ENCODE peak calls at places on chromosomes 4 and X, in seven cellular contexts. C is activated naive CD4-positive, alpha-beta T cell; O is DMS153; I is GM12865; T is NCI-H446; E is NK-92 treated with Interleukin-12 subunit alpha and Interleukin-12 subunit beta, amount 100 ng/mL, for 24 hours; B is aorta. N is an unnamed sample.

GRCh38 chrX:105134273-105134672 is 86.2 kb downstream of the TEX13A start:
- DNase-seq in C (no peak), O (no peak), I (no peak), T (no peak), E (no peak), B (no peak), N (no peak)

GRCh38 chr4:14168919-14169318 is 541.4 kb upstream of the BOD1L1 start:
- DNase-seq in C (no peak), O (peak), I (peak), T (peak), E (no peak), B (no peak), N (peak)

GRCh38 chrX:98331407-98331806 is 1447.7 kb downstream of the RPA4 start:
- DNase-seq in C (no peak), O (no peak), I (no peak), T (no peak), E (no peak), B (no peak), N (no peak)

GRCh38 chr4:80360900-80361299 is 25.4 kb downstream of the CFAP299 start:
- DNase-seq in C (no peak), O (no peak), I (no peak), T (no peak), E (no peak), B (no peak), N (no peak)

GRCh38 chr4:114417214-114417613 is 181.4 kb upstream of the UGT8 start:
- DNase-seq in C (no peak), O (peak), I (peak), T (no peak), E (no peak), B (no peak), N (no peak)

GRCh38 chr4:10015140-10015753 is 6.0 kb downstream of the SLC2A9 start:
- DNase-seq in C (no peak), O (no peak), I (peak), T (peak), E (peak), B (no peak), N (peak)

GRCh38 chrX:43836435-43837184 is 45.6 kb downstream of the MAOB start:
- DNase-seq in C (no peak), O (no peak), I (peak), T (peak), E (no peak), B (no peak), N (peak)

GRCh38 chr4:86791126-86791525 is 58.1 kb downstream of the SLC10A6 start:
- DNase-seq in C (no peak), O (peak), I (no peak), T (no peak), E (no peak), B (no peak), N (no peak)

GRCh38 chr4:107831140-107831539 is 6.4 kb downstream of the SGMS2 start:
- DNase-seq in C (no peak), O (no peak), I (no peak), T (no peak), E (no peak), B (no peak), N (no peak)

GRCh38 chr4:74638689-74639088 is 155.6 kb downstream of the BTC start:
- DNase-seq in C (no peak), O (no peak), I (no peak), T (peak), E (no peak), B (no peak), N (no peak)

GRCh38 chr4:108991929-108992328 is 229.1 kb upstream of the ETNPPL start:
- DNase-seq in C (no peak), O (no peak), I (no peak), T (no peak), E (no peak), B (no peak), N (no peak)

GRCh38 chr4:1618438-1618837 is 65.7 kb downstream of the FAM53A start:
- DNase-seq in C (no peak), O (no peak), I (no peak), T (no peak), E (no peak), B (no peak), N (no peak)

GRCh38 chr4:7187691-7188090 is 4.6 kb upstream of the SORCS2 start:
- DNase-seq in C (no peak), O (no peak), I (no peak), T (no peak), E (no peak), B (no peak), N (no peak)

GRCh38 chr4:75919914-75920313 is 17.7 kb upstream of the PPEF2 start:
- DNase-seq in C (no peak), O (no peak), I (no peak), T (peak), E (no peak), B (no peak), N (peak)

GRCh38 chr4:109955146-109955545 is 42.5 kb downstream of the EGF start:
- DNase-seq in C (no peak), O (no peak), I (no peak), T (no peak), E (no peak), B (no peak), N (no peak)

GRCh38 chrX:106404512-106404911 is 207.3 kb upstream of the RADX start:
- DNase-seq in C (no peak), O (no peak), I (no peak), T (no peak), E (no peak), B (no peak), N (no peak)

GRCh38 chr4:40831462-40831861 is 81.7 kb downstream of the NSUN7 start:
- DNase-seq in C (no peak), O (no peak), I (no peak), T (no peak), E (no peak), B (no peak), N (no peak)

GRCh38 chr4:37561803-37562207 is 124.4 kb downstream of the RELL1 start:
- DNase-seq in C (no peak), O (no peak), I (no peak), T (peak), E (no peak), B (no peak), N (no peak)

GRCh38 chrX:48945517-48946348 is 11.7 kb downstream of the OTUD5 start:
- DNase-seq in C (no peak), O (no peak), I (peak), T (peak), E (peak), B (peak), N (peak)

GRCh38 chrX:110310896-110311295 is 7.0 kb downstream of the AMMECR1 start:
- DNase-seq in C (no peak), O (no peak), I (peak), T (no peak), E (no peak), B (no peak), N (no peak)

GRCh38 chrX:133640161-133641015 is 225.1 kb upstream of the GPC4 start:
- DNase-seq in C (no peak), O (no peak), I (no peak), T (no peak), E (no peak), B (no peak), N (no peak)

GRCh38 chr4:19728773-19729172 is 522.9 kb upstream of the SLIT2 start:
- DNase-seq in C (no peak), O (no peak), I (no peak), T (no peak), E (no peak), B (no peak), N (no peak)

GRCh38 chrX:68432648-68433047 is 647 bp downstream of the OPHN1 start:
- DNase-seq in C (no peak), O (no peak), I (no peak), T (no peak), E (no peak), B (no peak), N (no peak)

GRCh38 chrX:9316096-9316495 is 148.8 kb upstream of the TBL1X start:
- DNase-seq in C (no peak), O (no peak), I (no peak), T (no peak), E (no peak), B (no peak), N (no peak)

GRCh38 chr4:38856524-38857337 is at the start of gene TLR6:
- DNase-seq in C (no peak), O (peak), I (peak), T (peak), E (peak), B (no peak), N (peak)

GRCh38 chrX:141220342-141221008 is 21.8 kb downstream of the SPANXC start:
- DNase-seq in C (no peak), O (no peak), I (no peak), T (no peak), E (no peak), B (no peak), N (peak)

GRCh38 chr4:3254302-3255131 is 5.6 kb downstream of the MSANTD1 start:
- DNase-seq in C (no peak), O (no peak), I (no peak), T (no peak), E (no peak), B (peak), N (no peak)

GRCh38 chr4:56817840-56818491 is 3.5 kb downstream of the SPINK2 start:
- DNase-seq in C (no peak), O (no peak), I (peak), T (no peak), E (no peak), B (no peak), N (no peak)

GRCh38 chr4:138724530-138724929 is 291.1 kb upstream of the NOCT start:
- DNase-seq in C (no peak), O (no peak), I (no peak), T (no peak), E (no peak), B (no peak), N (no peak)

GRCh38 chrX:16772460-16772859 is 13.8 kb upstream of the TXLNG start:
- DNase-seq in C (no peak), O (no peak), I (no peak), T (no peak), E (no peak), B (no peak), N (peak)

GRCh38 chrX:155767101-155767878 is 113.9 kb upstream of the VAMP7 start:
- DNase-seq in C (no peak), O (peak), I (no peak), T (no peak), E (no peak), B (peak), N (peak)

GRCh38 chr4:100848865-100849264 is 331.0 kb upstream of the EMCN start:
- DNase-seq in C (no peak), O (no peak), I (peak), T (peak), E (no peak), B (no peak), N (peak)

GRCh38 chr4:71866212-71866885 is 82.5 kb upstream of the GC start:
- DNase-seq in C (no peak), O (no peak), I (no peak), T (no peak), E (no peak), B (no peak), N (no peak)